ENCODE peak calls at places on chromosomes 13 and 19, in six cellular contexts. One of them, this sample, is unnamed. For H3K4me1, the result is how much of the 10 kb centered on the place peaks cover.

GRCh38 chr13:37306778-37307544 is 201.5 kb upstream of the CSNK1A1L start:
- DNase-seq in cardiac muscle cell: peak
- DNase-seq in HepG2: no peak
- DNase-seq in kidney: no peak
- DNase-seq in colonic mucosa: no peak
- DNase-seq in hepatocyte: no peak
- DNase-seq in this sample: no peak

GRCh38 chr19:45472557-45473365 is 5.0 kb downstream of the FOSB start:
- DNase-seq in kidney: no peak
- DNase-seq in cardiac muscle cell: peak
- DNase-seq in colonic mucosa: no peak
- DNase-seq in hepatocyte: peak
- DNase-seq in HepG2: no peak
- DNase-seq in this sample: peak

GRCh38 chr13:93466502-93467036 is 240.0 kb downstream of the GPC6 start:
- DNase-seq in kidney: no peak
- DNase-seq in cardiac muscle cell: peak
- DNase-seq in HepG2: peak
- DNase-seq in colonic mucosa: no peak
- DNase-seq in hepatocyte: no peak
- DNase-seq in this sample: no peak

GRCh38 chr13:36359301-36359950 is 13.2 kb upstream of the SPART start:
- DNase-seq in kidney: no peak
- DNase-seq in cardiac muscle cell: no peak
- DNase-seq in hepatocyte: no peak
- DNase-seq in colonic mucosa: no peak
- DNase-seq in HepG2: peak
- DNase-seq in this sample: no peak

GRCh38 chr19:56253737-56254136 is 18.8 kb upstream of the EDDM13 start:
- DNase-seq in hepatocyte: peak
- DNase-seq in HepG2: peak
- DNase-seq in colonic mucosa: no peak
- DNase-seq in cardiac muscle cell: peak
- DNase-seq in kidney: no peak
- DNase-seq in this sample: peak

GRCh38 chr19:17909017-17909732 is 23.6 kb upstream of the CCDC124 start:
- DNase-seq in cardiac muscle cell: no peak
- DNase-seq in hepatocyte: no peak
- DNase-seq in HepG2: no peak
- DNase-seq in kidney: no peak
- DNase-seq in colonic mucosa: no peak
- DNase-seq in this sample: no peak

GRCh38 chr13:102354011-102354410 is 47.8 kb downstream of the FGF14 start:
- DNase-seq in HepG2: no peak
- DNase-seq in colonic mucosa: no peak
- DNase-seq in hepatocyte: no peak
- DNase-seq in kidney: no peak
- DNase-seq in cardiac muscle cell: no peak
- DNase-seq in this sample: no peak

GRCh38 chr13:109055850-109056249 is 426.4 kb downstream of the MYO16 start:
- DNase-seq in kidney: no peak
- DNase-seq in cardiac muscle cell: no peak
- DNase-seq in HepG2: no peak
- DNase-seq in colonic mucosa: no peak
- DNase-seq in hepatocyte: no peak
- DNase-seq in this sample: no peak

GRCh38 chr13:100197591-100198365 is 108.9 kb downstream of the PCCA start:
- DNase-seq in cardiac muscle cell: no peak
- DNase-seq in colonic mucosa: peak
- DNase-seq in HepG2: no peak
- DNase-seq in hepatocyte: no peak
- DNase-seq in kidney: no peak
- DNase-seq in this sample: no peak

GRCh38 chr19:14059652-14060155 is 2.2 kb downstream of the PALM3 start:
- DNase-seq in hepatocyte: peak
- DNase-seq in colonic mucosa: no peak
- DNase-seq in cardiac muscle cell: no peak
- DNase-seq in kidney: no peak
- DNase-seq in HepG2: peak
- DNase-seq in this sample: peak

GRCh38 chr19:55801416-55801815 is 30.4 kb downstream of the NLRP11 start:
- DNase-seq in colonic mucosa: no peak
- DNase-seq in kidney: no peak
- DNase-seq in HepG2: no peak
- DNase-seq in hepatocyte: no peak
- DNase-seq in cardiac muscle cell: no peak
- DNase-seq in this sample: no peak

GRCh38 chr13:106182404-106182803 is 353.1 kb downstream of the EFNB2 start:
- DNase-seq in kidney: no peak
- DNase-seq in cardiac muscle cell: peak
- DNase-seq in colonic mucosa: peak
- DNase-seq in HepG2: no peak
- DNase-seq in hepatocyte: no peak
- DNase-seq in this sample: no peak

GRCh38 chr19:4701557-4701956 is 22.1 kb downstream of the DPP9 start:
- DNase-seq in HepG2: no peak
- DNase-seq in cardiac muscle cell: no peak
- DNase-seq in kidney: no peak
- DNase-seq in colonic mucosa: no peak
- DNase-seq in hepatocyte: no peak
- DNase-seq in this sample: no peak

GRCh38 chr19:4699826-4700572 is 23.6 kb downstream of the DPP9 start:
- DNase-seq in HepG2: no peak
- DNase-seq in colonic mucosa: no peak
- DNase-seq in hepatocyte: no peak
- DNase-seq in kidney: peak
- DNase-seq in cardiac muscle cell: no peak
- DNase-seq in this sample: no peak

GRCh38 chr19:4702764-4703163 is 20.9 kb downstream of the DPP9 start:
- DNase-seq in HepG2: no peak
- DNase-seq in kidney: peak
- DNase-seq in colonic mucosa: no peak
- DNase-seq in cardiac muscle cell: no peak
- DNase-seq in hepatocyte: no peak
- DNase-seq in this sample: no peak

GRCh38 chr19:4703671-4704316 is 19.8 kb downstream of the DPP9 start:
- DNase-seq in kidney: peak
- DNase-seq in cardiac muscle cell: no peak
- DNase-seq in colonic mucosa: no peak
- DNase-seq in hepatocyte: no peak
- DNase-seq in HepG2: no peak
- DNase-seq in this sample: no peak

DNA sequence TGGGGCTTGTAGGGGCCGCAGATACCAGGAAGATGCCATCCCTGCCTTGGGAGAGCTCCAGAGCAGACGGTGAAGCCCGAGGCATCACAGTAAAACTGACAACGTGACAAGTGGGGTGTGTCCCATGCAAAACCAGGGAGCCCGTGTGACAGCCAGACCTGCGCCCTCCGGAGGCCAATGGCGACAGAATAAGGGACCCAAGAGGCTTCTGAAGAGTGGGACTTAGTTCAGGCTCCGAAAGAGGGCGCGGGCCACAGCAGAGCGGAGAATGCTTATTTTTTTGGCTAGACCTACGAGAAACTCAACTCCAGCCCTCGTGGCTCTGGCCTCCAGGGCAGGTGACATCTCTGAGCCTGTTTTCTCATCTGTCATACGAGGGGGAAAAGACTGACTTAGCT is 23.1 kb downstream of the DPP9 start:
- DNase-seq in kidney: peak
- DNase-seq in HepG2: no peak
- DNase-seq in colonic mucosa: no peak
- DNase-seq in cardiac muscle cell: no peak
- DNase-seq in hepatocyte: no peak
- DNase-seq in this sample: no peak
- TF ChIP-seq CTCF in kidney: no peak
- TF ChIP-seq CTCF in HepG2: no peak
- TF ChIP-seq CTCF in colonic mucosa: no peak
- TF ChIP-seq CTCF in cardiac muscle cell: no peak
- TF ChIP-seq CTCF in hepatocyte: no peak
- TF ChIP-seq CTCF in this sample: no peak

GRCh38 chr19:1253514-1254080 is 5.2 kb downstream of the MIDN start:
- DNase-seq in kidney: peak
- DNase-seq in cardiac muscle cell: no peak
- DNase-seq in hepatocyte: peak
- DNase-seq in colonic mucosa: peak
- DNase-seq in HepG2: peak
- DNase-seq in this sample: peak
- H3K4me3 ChIP-seq in kidney: peak
- H3K4me3 ChIP-seq in cardiac muscle cell: no peak
- H3K4me3 ChIP-seq in hepatocyte: no peak
- H3K4me3 ChIP-seq in colonic mucosa: peak
- H3K4me3 ChIP-seq in HepG2: peak
- H3K4me3 ChIP-seq in this sample: peak

DNA sequence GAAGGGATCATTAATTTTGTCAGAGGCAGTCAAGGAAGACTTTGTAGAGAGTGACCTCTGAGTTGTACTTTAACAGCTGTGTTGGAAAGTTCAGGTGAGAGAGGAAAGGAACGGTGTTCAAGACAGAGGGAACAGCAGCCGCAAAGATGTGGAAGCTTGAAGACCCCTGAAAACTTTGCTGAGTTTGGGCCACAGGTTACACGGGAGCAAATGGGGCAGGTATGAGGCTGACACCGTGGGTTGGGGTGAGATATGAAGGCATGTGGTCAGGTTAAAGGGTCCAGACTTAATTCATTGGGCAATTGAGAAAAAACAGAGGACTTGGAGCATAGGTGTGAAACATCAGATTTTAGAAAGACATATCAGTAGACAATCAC is 72.0 kb upstream of the SERP2 start:
- DNase-seq in colonic mucosa: no peak
- DNase-seq in HepG2: no peak
- DNase-seq in kidney: no peak
- DNase-seq in cardiac muscle cell: no peak
- DNase-seq in hepatocyte: no peak
- DNase-seq in this sample: no peak
- H3K4me1 ChIP-seq in colonic mucosa: under half
- H3K4me1 ChIP-seq in HepG2: under half
- H3K4me1 ChIP-seq in kidney: under half
- H3K4me1 ChIP-seq in cardiac muscle cell: under half
- H3K4me1 ChIP-seq in hepatocyte: under half
- H3K4me1 ChIP-seq in this sample: under half

GRCh38 chr19:40584007-40584406 is 7.3 kb downstream of the SHKBP1 start:
- DNase-seq in colonic mucosa: no peak
- DNase-seq in hepatocyte: no peak
- DNase-seq in HepG2: no peak
- DNase-seq in cardiac muscle cell: no peak
- DNase-seq in kidney: no peak
- DNase-seq in this sample: no peak
- TF ChIP-seq CTCF in colonic mucosa: no peak
- TF ChIP-seq CTCF in hepatocyte: no peak
- TF ChIP-seq CTCF in HepG2: no peak
- TF ChIP-seq CTCF in cardiac muscle cell: peak
- TF ChIP-seq CTCF in kidney: no peak
- TF ChIP-seq CTCF in this sample: no peak

GRCh38 chr13:87376081-87376480 is 295.1 kb upstream of the SLITRK5 start:
- DNase-seq in colonic mucosa: no peak
- DNase-seq in kidney: no peak
- DNase-seq in HepG2: no peak
- DNase-seq in hepatocyte: no peak
- DNase-seq in cardiac muscle cell: no peak
- DNase-seq in this sample: no peak
- H3K4me3 ChIP-seq in colonic mucosa: no peak
- H3K4me3 ChIP-seq in kidney: no peak
- H3K4me3 ChIP-seq in HepG2: no peak
- H3K4me3 ChIP-seq in hepatocyte: no peak
- H3K4me3 ChIP-seq in cardiac muscle cell: no peak
- H3K4me3 ChIP-seq in this sample: no peak

DNA sequence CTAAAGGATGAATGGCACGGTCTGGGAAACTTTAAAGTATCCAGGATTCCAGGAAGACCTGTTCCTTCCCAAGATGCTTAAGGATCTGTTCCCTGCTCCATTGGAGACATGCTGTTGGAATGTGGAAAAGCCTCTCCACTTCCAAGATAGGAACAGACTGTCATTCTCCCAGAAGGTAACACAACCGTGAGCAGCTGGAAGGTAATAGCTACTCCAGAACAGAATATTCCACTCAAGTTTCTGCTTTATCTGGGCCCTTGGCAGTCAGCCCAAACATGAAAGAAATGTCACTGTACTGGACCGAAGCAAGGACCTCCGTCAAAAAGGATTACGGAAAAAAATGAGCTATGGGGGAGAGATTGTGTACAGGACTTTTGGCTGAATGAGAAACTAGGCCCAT is 420.9 kb upstream of the NBEA start:
- DNase-seq in cardiac muscle cell: no peak
- DNase-seq in HepG2: no peak
- DNase-seq in colonic mucosa: no peak
- DNase-seq in kidney: no peak
- DNase-seq in hepatocyte: no peak
- DNase-seq in this sample: no peak
- H3K4me1 ChIP-seq in cardiac muscle cell: under half
- H3K4me1 ChIP-seq in HepG2: under half
- H3K4me1 ChIP-seq in colonic mucosa: under half
- H3K4me1 ChIP-seq in kidney: under half
- H3K4me1 ChIP-seq in hepatocyte: under half
- H3K4me1 ChIP-seq in this sample: under half

GRCh38 chr13:32261567-32261966 is 53.6 kb downstream of the ZAR1L start:
- DNase-seq in hepatocyte: peak
- DNase-seq in cardiac muscle cell: peak
- DNase-seq in kidney: peak
- DNase-seq in HepG2: no peak
- DNase-seq in colonic mucosa: peak
- DNase-seq in this sample: no peak

GRCh38 chr13:32262165-32262564 is 53.0 kb downstream of the ZAR1L start:
- DNase-seq in colonic mucosa: no peak
- DNase-seq in cardiac muscle cell: no peak
- DNase-seq in kidney: no peak
- DNase-seq in HepG2: no peak
- DNase-seq in hepatocyte: no peak
- DNase-seq in this sample: no peak

GRCh38 chr13:32256243-32256642 is 58.9 kb downstream of the ZAR1L start:
- DNase-seq in hepatocyte: no peak
- DNase-seq in cardiac muscle cell: no peak
- DNase-seq in HepG2: peak
- DNase-seq in kidney: no peak
- DNase-seq in colonic mucosa: no peak
- DNase-seq in this sample: no peak

GRCh38 chr13:32257649-32258048 is 57.5 kb downstream of the ZAR1L start:
- DNase-seq in colonic mucosa: no peak
- DNase-seq in kidney: no peak
- DNase-seq in HepG2: no peak
- DNase-seq in hepatocyte: no peak
- DNase-seq in cardiac muscle cell: no peak
- DNase-seq in this sample: no peak

DNA sequence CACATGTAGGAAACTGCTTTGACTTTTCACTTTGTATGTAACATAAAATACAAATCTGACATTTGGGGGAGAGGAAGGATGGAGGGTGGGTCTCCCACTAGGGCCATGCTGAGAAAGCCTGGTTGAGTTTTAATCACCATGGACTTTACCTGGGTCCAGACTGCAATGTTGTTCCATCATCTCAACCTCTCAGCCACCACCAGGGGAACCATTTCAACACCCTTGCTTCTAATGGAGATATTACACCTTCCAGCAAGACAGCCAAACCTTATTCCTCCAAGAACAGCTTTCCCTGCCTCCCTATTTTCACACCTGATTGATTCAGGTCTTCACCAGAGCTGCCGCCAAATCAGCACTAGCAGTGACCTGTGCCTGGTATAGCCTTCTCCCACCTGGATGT is 56.0 kb downstream of the ZAR1L start:
- DNase-seq in cardiac muscle cell: no peak
- DNase-seq in colonic mucosa: no peak
- DNase-seq in hepatocyte: no peak
- DNase-seq in HepG2: peak
- DNase-seq in kidney: no peak
- DNase-seq in this sample: no peak
- TF ChIP-seq CTCF in cardiac muscle cell: no peak
- TF ChIP-seq CTCF in colonic mucosa: no peak
- TF ChIP-seq CTCF in hepatocyte: no peak
- TF ChIP-seq CTCF in HepG2: peak
- TF ChIP-seq CTCF in kidney: no peak
- TF ChIP-seq CTCF in this sample: peak

This sample was measured in Caco-2.